ENCODE peak calls at places on chromosomes 1 and 21, in eight cellular contexts. V is activated CD4-positive, CD25-positive, alpha-beta regulatory T cell treated with anti-CD3 and anti-CD28 coated beads, Interleukin-2, amount 50 U/mL, for 16 hours; W is stimulated activated CD8-positive, alpha-beta memory T cell treated with anti-CD3 and anti-CD28 coated beads, Interleukin-4, amount 100 ng/mL, for 4 hours; I is activated CD4-positive, alpha-beta T cell treated with anti-CD3 and anti-CD28 coated beads, Interleukin-2, amount 50 U/mL, for 4 hours; D is T47D; H is foreskin fibroblast; F is GM23248; C is NCI-H1694. B is an unnamed sample.

GRCh38 chr1:109258481-109259466 is 9.4 kb downstream of the CELSR2 start:
- DNase-seq in V (no peak), W (no peak), I (no peak), D (no peak), H (no peak), F (no peak), C (no peak), B (no peak)

GRCh38 chr1:35717911-35718476 is 690 bp downstream of the C1orf216 start:
- DNase-seq in V (no peak), W (no peak), I (no peak), D (no peak), H (peak; percentile 89), F (peak; percentile 88), C (no peak), B (peak; percentile 73)

GRCh38 chr1:34984435-34985062 is 598 bp downstream of the TMEM35B start:
- DNase-seq in V (no peak), W (no peak), I (no peak), D (no peak), H (peak; percentile 80), F (peak; percentile 69), C (no peak), B (peak; percentile 58)

GRCh38 chr1:98110674-98111073 is 189.8 kb upstream of the DPYD start:
- DNase-seq in V (no peak), W (no peak), I (no peak), D (no peak), H (peak; percentile 83), F (peak; percentile 52), C (no peak), B (peak; percentile 50)

GRCh38 chr1:62856964-62857363 is 73.0 kb downstream of the ATG4C start:
- DNase-seq in V (no peak), W (no peak), I (no peak), D (no peak), H (no peak), F (no peak), C (no peak), B (no peak)

GRCh38 chr1:41843378-41843777 is 75.3 kb downstream of the HIVEP3 start:
- DNase-seq in V (no peak), W (no peak), I (no peak), D (no peak), H (peak; percentile 36), F (peak; percentile 75), C (no peak), B (peak; percentile 75)

GRCh38 chr1:84283381-84283780 is 18.1 kb upstream of the SAMD13 start:
- DNase-seq in V (no peak), W (no peak), I (no peak), D (no peak), H (no peak), F (peak; percentile 25), C (no peak), B (peak; percentile 21)

GRCh38 chr1:236576004-236576403 is 28.3 kb downstream of the HEATR1 start:
- DNase-seq in V (no peak), W (no peak), I (no peak), D (no peak), H (peak; percentile 45), F (peak; percentile 81), C (no peak), B (peak; percentile 13)

GRCh38 chr21:40130476-40130875 is 263.2 kb downstream of the PCP4 start:
- DNase-seq in V (no peak), W (no peak), I (no peak), D (no peak), H (no peak), F (no peak), C (no peak), B (no peak)

GRCh38 chr1:221775206-221775605 is 33.3 kb upstream of the DUSP10 start:
- DNase-seq in V (no peak), W (no peak), I (no peak), D (no peak), H (no peak), F (no peak), C (no peak), B (no peak)

GRCh38 chr1:55833452-55834160 is 618.4 kb upstream of the USP24 start:
- DNase-seq in V (no peak), W (no peak), I (no peak), D (no peak), H (peak; percentile 80), F (peak; percentile 81), C (peak; percentile 96), B (peak; percentile 94)

GRCh38 chr1:14320518-14320917 is 278.0 kb upstream of the KAZN start:
- DNase-seq in V (no peak), W (no peak), I (no peak), D (no peak), H (no peak), F (peak; percentile 79), C (no peak), B (peak; percentile 88)

GRCh38 chr1:24898909-24899439 is 31.1 kb downstream of the RUNX3 start:
- DNase-seq in V (no peak), W (no peak), I (no peak), D (no peak), H (no peak), F (no peak), C (no peak), B (no peak)

GRCh38 chr1:232628335-232629214 is 1.4 kb downstream of the SIPA1L2 start:
- DNase-seq in V (no peak), W (no peak), I (no peak), D (peak; percentile 51), H (peak; percentile 35), F (peak; percentile 59), C (no peak), B (peak; percentile 64)

GRCh38 chr1:66490817-66491216 is 43.1 kb upstream of the SGIP1 start:
- DNase-seq in V (no peak), W (no peak), I (no peak), D (no peak), H (peak; percentile 48), F (peak; percentile 45), C (no peak), B (peak; percentile 55)

GRCh38 chr1:246790364-246790763 is 66.2 kb downstream of the SCCPDH start:
- DNase-seq in V (no peak), W (no peak), I (no peak), D (no peak), H (no peak), F (no peak), C (no peak), B (no peak)

GRCh38 chr1:94101613-94101940 is 19.4 kb downstream of the ABCA4 start:
- DNase-seq in V (no peak), W (no peak), I (no peak), D (no peak), H (no peak), F (no peak), C (no peak), B (no peak)

GRCh38 chr1:41870076-41870562 is 48.6 kb downstream of the HIVEP3 start:
- DNase-seq in V (no peak), W (no peak), I (no peak), D (no peak), H (peak; percentile 50), F (peak; percentile 81), C (no peak), B (peak; percentile 53)

GRCh38 chr1:41539999-41540398 is 55.5 kb upstream of the EDN2 start:
- DNase-seq in V (no peak), W (no peak), I (no peak), D (no peak), H (no peak), F (no peak), C (no peak), B (no peak)

GRCh38 chr1:101004666-101005065 is 20.9 kb downstream of the DPH5 start:
- DNase-seq in V (no peak), W (no peak), I (no peak), D (no peak), H (peak; percentile 63), F (peak; percentile 22), C (no peak), B (peak; percentile 67)

B was measured in fibroblast of the aortic adventitia.